ENCODE peak calls at places on chromosomes 1 and 21, in nine cellular contexts. J, U, C, R, V, G, Q, K and S are unnamed samples.

GRCh38 chr1:157781048-157781447 is 4.1 kb upstream of the FCRL2 start:
- DNase-seq in J (peak; percentile 30), U (no peak), C (no peak), R (no peak), V (peak; percentile 62), G (no peak), Q (no peak), K (no peak), S (no peak)

GRCh38 chr1:155022136-155022926 is 11.2 kb downstream of the DCST2 start:
- DNase-seq in J (no peak), U (no peak), C (no peak), R (no peak), V (no peak), G (no peak), Q (no peak), K (no peak), S (peak; percentile 38)

GRCh38 chr1:100353073-100353801 is 931 bp downstream of the CDC14A start:
- DNase-seq in J (peak; percentile 55), U (peak; percentile 7), C (no peak), R (no peak), V (peak; percentile 59), G (no peak), Q (peak; percentile 38), K (peak; percentile 21), S (peak; percentile 83)

GRCh38 chr1:218473527-218473926 is 128.4 kb downstream of the TGFB2 start:
- DNase-seq in J (no peak), U (peak; percentile 30), C (no peak), R (peak; percentile 77), V (no peak), G (no peak), Q (no peak), K (no peak), S (no peak)

GRCh38 chr1:38026592-38027200 is 14.2 kb downstream of the UTP11 start:
- DNase-seq in J (peak; percentile 26), U (no peak), C (no peak), R (peak; percentile 37), V (peak; percentile 27), G (no peak), Q (peak; percentile 71), K (no peak), S (no peak)

GRCh38 chr1:77536813-77537212 is 145.6 kb downstream of the ZZZ3 start:
- DNase-seq in J (no peak), U (peak; percentile 97), C (no peak), R (peak; percentile 98), V (no peak), G (peak; percentile 96), Q (no peak), K (no peak), S (no peak)

GRCh38 chr1:177959793-177960515 is 9.9 kb downstream of the SEC16B start:
- DNase-seq in J (no peak), U (peak; percentile 52), C (no peak), R (peak; percentile 28), V (no peak), G (no peak), Q (no peak), K (no peak), S (no peak)

GRCh38 chr1:68346192-68346808 is 103.5 kb downstream of the RPE65 start:
- DNase-seq in J (no peak), U (peak; percentile 64), C (no peak), R (no peak), V (peak; percentile 29), G (no peak), Q (no peak), K (no peak), S (no peak)

GRCh38 chr1:155591770-155592169 is 18.2 kb upstream of the MSTO1 start:
- DNase-seq in J (no peak), U (peak; percentile 84), C (no peak), R (peak; percentile 36), V (peak; percentile 80), G (peak; percentile 28), Q (peak; percentile 45), K (peak; percentile 24), S (no peak)

GRCh38 chr1:204725821-204726448 is 40.4 kb upstream of the LRRN2 start:
- DNase-seq in J (no peak), U (no peak), C (no peak), R (no peak), V (no peak), G (no peak), Q (no peak), K (no peak), S (no peak)

GRCh38 chr1:155978325-155978972 is at the start of gene ARHGEF2:
- DNase-seq in J (peak; percentile 89), U (peak; percentile 50), C (peak; percentile 93), R (peak; percentile 58), V (peak; percentile 94), G (no peak), Q (peak; percentile 81), K (peak; percentile 67), S (peak; percentile 95)

GRCh38 chr1:235883261-235883927 is 16.7 kb upstream of the LYST start:
- DNase-seq in J (peak; percentile 76), U (peak; percentile 93), C (peak; percentile 94), R (peak; percentile 97), V (no peak), G (peak; percentile 98), Q (no peak), K (no peak), S (peak; percentile 94)

GRCh38 chr1:22709891-22710687 is 550 bp upstream of the EPHB2 start:
- DNase-seq in J (peak; percentile 66), U (peak; percentile 76), C (no peak), R (peak; percentile 46), V (peak; percentile 60), G (peak; percentile 28), Q (peak; percentile 19), K (no peak), S (no peak)

GRCh38 chr1:174000274-174000852 is 21.8 kb downstream of the RC3H1 start:
- DNase-seq in J (no peak), U (no peak), C (no peak), R (peak; percentile 45), V (no peak), G (no peak), Q (no peak), K (no peak), S (no peak)

GRCh38 chr21:36381841-36382589 is 3.2 kb upstream of the CHAF1B start:
- DNase-seq in J (no peak), U (peak; percentile 26), C (no peak), R (peak; percentile 39), V (no peak), G (no peak), Q (no peak), K (no peak), S (no peak)

GRCh38 chr1:119181236-119181635 is 40.8 kb upstream of the WARS2 start:
- DNase-seq in J (no peak), U (no peak), C (no peak), R (no peak), V (no peak), G (no peak), Q (no peak), K (no peak), S (no peak)

GRCh38 chr1:156704930-156705320 is 458 bp downstream of the CRABP2 start:
- DNase-seq in J (peak; percentile 33), U (peak; percentile 75), C (peak; percentile 92), R (peak; percentile 56), V (no peak), G (no peak), Q (peak; percentile 60), K (no peak), S (peak; percentile 83)

GRCh38 chr1:211356723-211357418 is 30.2 kb downstream of the TRAF5 start:
- DNase-seq in J (no peak), U (peak; percentile 73), C (no peak), R (peak; percentile 79), V (no peak), G (no peak), Q (no peak), K (no peak), S (no peak)

GRCh38 chr1:31573261-31573660 is 3.1 kb upstream of the TINAGL1 start:
- DNase-seq in J (no peak), U (no peak), C (peak; percentile 51), R (no peak), V (no peak), G (no peak), Q (no peak), K (no peak), S (peak; percentile 41)

GRCh38 chr1:172279951-172280350 is 140.5 kb upstream of the C1orf105 start:
- DNase-seq in J (no peak), U (no peak), C (no peak), R (peak; percentile 77), V (no peak), G (no peak), Q (no peak), K (no peak), S (no peak)